ENCODE peak calls at places on chromosome 3, in ten cellular contexts. M, N, I, Y, H, F, W, V, P and Q are unnamed samples.

GRCh38 chr3:56468184-56469106 is at the start of gene ERC2:
- DNase-seq in H (no peak), W (peak; percentile 3), N (peak; percentile 37), F (peak; percentile 56), P (peak; percentile 94), I (no peak), M (peak; percentile 6), V (peak; percentile 75), Y (peak; percentile 14), Q (peak; percentile 83)

GRCh38 chr3:125062904-125063618 is 7.3 kb upstream of the HEG1 start:
- DNase-seq in W (peak; percentile 80), M (peak; percentile 53), F (peak; percentile 66), H (no peak), P (no peak), I (peak; percentile 78), N (no peak), Y (peak; percentile 89), V (peak; percentile 39), Q (peak; percentile 24)

GRCh38 chr3:188037116-188037718 is 116.7 kb upstream of the LPP start:
- DNase-seq in M (no peak), V (peak; percentile 69), I (no peak), W (no peak), P (no peak), F (no peak), H (no peak), N (peak; percentile 40), Y (no peak), Q (no peak)

GRCh38 chr3:142724682-142725351 is 983 bp downstream of the TRPC1 start:
- DNase-seq in W (peak; percentile 34), M (peak; percentile 37), P (peak; percentile 75), N (peak; percentile 35), F (no peak), I (peak; percentile 5), Y (peak; percentile 11), H (no peak), V (peak; percentile 22), Q (peak; percentile 38)

GRCh38 chr3:126344380-126345041 is 12.7 kb downstream of the KLF15 start:
- DNase-seq in H (peak; percentile 19), W (no peak), P (peak; percentile 8), Y (no peak), V (no peak), N (no peak), I (no peak), M (no peak), F (peak; percentile 38), Q (peak; percentile 3)

GRCh38 chr3:189049458-189050231 is 122.1 kb upstream of the TPRG1 start:
- DNase-seq in Y (no peak), H (no peak), P (peak; percentile 50), N (no peak), I (no peak), F (no peak), W (no peak), V (no peak), M (no peak), Q (no peak)

GRCh38 chr3:148657470-148657869 is 40.2 kb upstream of the AGTR1 start:
- DNase-seq in I (no peak), F (no peak), W (no peak), P (no peak), V (no peak), H (no peak), Y (no peak), N (no peak), M (no peak), Q (no peak)

GRCh38 chr3:61530355-61530754 is 31.0 kb upstream of the PTPRG start:
- DNase-seq in P (no peak), H (no peak), Y (peak; percentile 13), V (peak; percentile 47), I (peak; percentile 49), F (no peak), N (no peak), M (no peak), W (peak; percentile 25), Q (no peak)

GRCh38 chr3:67832807-67833206 is 178.4 kb upstream of the SUCLG2 start:
- DNase-seq in N (no peak), M (no peak), I (no peak), H (no peak), V (no peak), P (no peak), W (no peak), Y (no peak), F (no peak), Q (no peak)

GRCh38 chr3:33385423-33385822 is 54.8 kb downstream of the UBP1 start:
- DNase-seq in V (no peak), N (no peak), Y (no peak), W (no peak), M (no peak), I (no peak), F (no peak), P (no peak), H (no peak), Q (no peak)

GRCh38 chr3:175656451-175656850 is 797.3 kb downstream of the NAALADL2 start:
- DNase-seq in Y (no peak), H (no peak), V (no peak), P (no peak), F (no peak), W (no peak), I (no peak), M (no peak), N (no peak), Q (no peak)

GRCh38 chr3:50639055-50639494 is 22.1 kb downstream of the MAPKAPK3 start:
- DNase-seq in H (no peak), P (no peak), M (no peak), Y (peak; percentile 80), W (no peak), F (no peak), I (peak; percentile 59), N (no peak), V (no peak), Q (no peak)

GRCh38 chr3:196179380-196180308 is 31.6 kb downstream of the ZDHHC19 start:
- DNase-seq in M (no peak), I (no peak), Y (peak; percentile 58), H (peak; percentile 84), P (peak; percentile 43), W (peak; percentile 69), F (no peak), N (no peak), V (no peak), Q (no peak)
- TF ChIP-seq CTCF in M (no peak), I (peak; percentile 15), Y (no peak), H (peak; percentile 42), P (no peak), W (no peak), F (no peak), N (no peak), V (no peak), Q (no peak)

GRCh38 chr3:63910873-63911272 is 1.3 kb downstream of the SCAANT1 start:
- DNase-seq in F (no peak), Y (no peak), I (no peak), M (no peak), H (no peak), W (no peak), N (no peak), V (no peak), P (no peak), Q (no peak)

GRCh38 chr3:63911395-63911900 is 735 bp downstream of the SCAANT1 start:
- DNase-seq in F (no peak), V (no peak), M (no peak), W (no peak), P (no peak), Y (no peak), H (no peak), I (no peak), N (no peak), Q (no peak)

GRCh38 chr3:63911901-63912767 is at the start of gene SCAANT1:
- DNase-seq in M (peak; percentile 63), P (peak; percentile 83), Y (peak; percentile 91), H (peak; percentile 86), N (peak; percentile 95), W (peak; percentile 79), F (peak; percentile 85), V (peak; percentile 93), I (peak; percentile 79), Q (peak; percentile 73)

GRCh38 chr3:63912768-63913588 is 795 bp upstream of the SCAANT1 start:
- DNase-seq in Y (peak; percentile 45), P (peak; percentile 39), N (peak; percentile 47), H (peak; percentile 61), I (peak; percentile 47), M (peak; percentile 54), F (peak; percentile 67), W (peak; percentile 60), V (peak; percentile 79), Q (peak; percentile 17)

GRCh38 chr3:63914312-63914711 is 2.1 kb upstream of the SCAANT1 start:
- DNase-seq in M (no peak), N (no peak), V (peak; percentile 80), Y (no peak), F (no peak), P (no peak), W (peak; percentile 8), I (no peak), H (no peak), Q (no peak)
- TF ChIP-seq CTCF in M (no peak), N (no peak), V (peak; percentile 39), Y (no peak), F (peak; percentile 7), P (no peak), W (no peak), I (no peak), H (no peak), Q (no peak)

DNA sequence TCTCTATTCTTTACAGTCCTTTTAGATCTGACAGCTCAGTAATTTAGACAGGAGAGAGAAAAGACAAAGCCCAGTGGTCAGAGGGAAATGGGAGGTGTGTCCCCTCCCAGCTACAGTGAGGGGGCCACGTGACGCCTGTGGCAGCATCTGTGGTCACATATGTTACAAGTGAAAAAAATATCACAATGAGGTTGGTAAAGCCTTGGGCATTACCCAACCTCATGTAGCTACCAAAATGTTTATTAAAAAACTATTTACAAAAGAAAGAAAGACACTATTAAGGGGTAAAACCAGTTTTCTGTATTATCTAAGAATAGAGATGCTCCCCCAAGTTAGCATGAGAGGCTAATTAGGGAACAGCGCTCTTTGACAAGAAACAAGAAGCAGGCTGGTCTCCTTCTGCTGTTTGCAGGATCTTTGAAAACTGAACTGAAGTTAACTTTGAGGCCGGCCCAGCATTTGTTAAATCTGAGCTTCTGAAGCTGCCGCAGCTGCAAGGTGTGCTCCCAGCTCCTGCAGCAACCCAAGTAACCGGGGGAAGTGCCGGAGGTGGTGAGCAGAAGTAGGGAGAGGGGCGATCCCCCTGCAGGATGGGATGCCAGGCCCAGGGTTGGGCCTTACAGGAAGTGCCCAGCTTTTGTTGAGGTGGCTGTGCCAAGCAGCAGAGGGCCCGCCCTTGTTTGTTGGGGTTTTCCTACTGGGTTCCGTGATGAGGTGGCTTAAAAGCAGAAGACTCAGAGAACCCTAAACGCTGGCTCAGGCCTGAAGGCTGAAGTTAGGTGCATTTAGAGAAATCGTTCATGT is 42.6 kb upstream of the PLCL2 start:
- DNase-seq in V (peak; percentile 54), M (no peak), H (peak; percentile 90), F (no peak), I (no peak), Y (no peak), N (peak; percentile 60), P (peak; percentile 16), W (no peak), Q (no peak)
- TF ChIP-seq CTCF in V (no peak), M (no peak), H (no peak), F (no peak), I (no peak), Y (no peak), N (no peak), P (no peak), W (no peak), Q (no peak)

DNA sequence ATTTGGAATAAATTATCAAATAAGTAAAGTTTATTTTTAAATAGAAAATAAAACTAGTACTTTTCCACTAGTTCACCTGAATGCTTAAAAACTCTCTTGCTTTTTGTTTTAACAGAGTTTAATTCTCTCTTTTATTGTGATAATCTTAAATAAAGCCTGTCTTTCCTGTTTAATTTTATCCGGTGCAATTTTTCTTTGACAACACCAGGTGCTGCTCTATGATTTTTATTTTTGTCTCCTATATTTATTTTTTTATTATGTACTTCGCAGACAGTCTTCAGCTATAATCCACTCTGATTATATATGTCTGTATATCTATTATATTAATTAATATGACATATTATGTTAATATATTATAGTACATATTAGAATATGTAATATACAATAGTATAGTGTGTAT is 1293.0 kb upstream of the EPHA6 start:
- DNase-seq in I (no peak), M (no peak), Y (no peak), W (no peak), N (no peak), V (no peak), H (no peak), P (no peak), F (no peak), Q (no peak)
- TF ChIP-seq CTCF in I (no peak), M (no peak), Y (no peak), W (no peak), N (no peak), V (peak; percentile 28), H (no peak), P (no peak), F (no peak), Q (no peak)